ENCODE peak calls at places on chromosomes 6 and 20, in five cellular contexts. S is mesenchymal stem cell, C is H1, E is trophoblast cell, I is IMR-90. H is an unnamed sample. For H3K36me3, the result is how much of the 10 kb centered on the place peaks cover.

GRCh38 chr6:16148498-16148897 is 19.6 kb downstream of the MYLIP start:
- DNase-seq in S (no peak), C (no peak), E (peak), I (no peak), H (no peak)

GRCh38 chr6:25014806-25015560 is 79.2 kb upstream of the RIPOR2 start:
- DNase-seq in S (peak), C (no peak), E (peak), I (peak), H (no peak)

GRCh38 chr6:83221886-83222479 is 28.8 kb downstream of the RWDD2A start:
- DNase-seq in S (peak), C (no peak), E (peak), I (peak), H (peak)

GRCh38 chr20:47876348-47877056 is 91.2 kb upstream of the SULF2 start:
- DNase-seq in S (peak), C (no peak), E (no peak), I (no peak), H (no peak)

GRCh38 chr6:128271527-128271926 is 248.9 kb downstream of the PTPRK start:
- DNase-seq in S (no peak), C (no peak), E (no peak), I (peak), H (no peak)

GRCh38 chr6:44312901-44313788 is at the start of gene AARS2:
- DNase-seq in S (peak), C (peak), E (peak), I (peak), H (peak)

GRCh38 chr6:149961728-149962425 is 1.9 kb upstream of the ULBP1 start:
- DNase-seq in S (no peak), C (no peak), E (no peak), I (no peak), H (no peak)

GRCh38 chr6:99852031-99852430 is 142.0 kb downstream of the MCHR2 start:
- DNase-seq in S (no peak), C (no peak), E (no peak), I (no peak), H (no peak)

GRCh38 chr6:124487778-124488431 is 474.3 kb upstream of the RNF217 start:
- DNase-seq in S (peak), C (no peak), E (no peak), I (peak), H (no peak)

GRCh38 chr6:110613356-110613755 is 136.9 kb upstream of the SLC22A16 start:
- DNase-seq in S (no peak), C (no peak), E (peak), I (no peak), H (no peak)

GRCh38 chr20:61690993-61691840 is 374.5 kb downstream of the TAF4 start:
- DNase-seq in S (no peak), C (no peak), E (no peak), I (no peak), H (no peak)

GRCh38 chr6:159608961-159609673 is 83.9 kb downstream of the SOD2 start:
- DNase-seq in S (no peak), C (peak), E (peak), I (peak), H (no peak)

GRCh38 chr6:90249044-90249443 is 47.6 kb downstream of the BACH2 start:
- DNase-seq in S (no peak), C (no peak), E (no peak), I (peak), H (no peak)

GRCh38 chr6:77037439-77037838 is 425.9 kb downstream of the HTR1B start:
- DNase-seq in S (no peak), C (no peak), E (no peak), I (no peak), H (no peak)

GRCh38 chr20:15162061-15162740 is 824.8 kb upstream of the FLRT3 start:
- DNase-seq in S (no peak), C (no peak), E (no peak), I (no peak), H (no peak)

GRCh38 chr6:107532707-107533106 is 42.8 kb downstream of the SOBP start:
- DNase-seq in S (no peak), C (no peak), E (no peak), I (no peak), H (no peak)

GRCh38 chr20:37937686-37938085 is 34.8 kb downstream of the VSTM2L start:
- DNase-seq in S (no peak), C (no peak), E (no peak), I (no peak), H (no peak)

DNA sequence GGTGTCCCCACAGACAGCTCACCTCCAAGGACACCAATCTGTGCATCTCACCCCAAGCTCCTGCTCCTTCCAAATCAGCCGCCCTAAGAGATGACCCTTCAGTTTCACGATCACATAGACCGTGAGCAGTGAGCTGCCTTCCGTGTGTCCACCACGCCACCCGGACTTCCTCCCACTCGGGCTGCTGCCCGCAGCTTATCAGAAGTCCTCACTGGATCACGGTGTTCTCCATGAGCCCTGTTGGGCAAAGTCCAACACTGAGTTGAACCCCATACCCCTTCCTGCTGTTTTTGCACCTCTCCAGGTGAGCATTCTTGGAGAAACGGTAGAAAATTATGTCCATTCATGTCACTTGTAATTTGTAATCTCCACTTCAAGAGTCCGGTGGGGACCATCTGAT is 234.4 kb downstream of the SMOC2 start:
- DNase-seq in S (no peak), C (no peak), E (no peak), I (no peak), H (no peak)
- H2BK5ac ChIP-seq in S (no peak), C (no peak), E (peak), I (no peak), H (peak)

GRCh38 chr20:17680836-17681740 is 954 bp downstream of the RRBP1 start:
- DNase-seq in S (peak), C (no peak), E (peak), I (peak), H (peak)

GRCh38 chr20:17683218-17684076 is 1.4 kb upstream of the RRBP1 start:
- DNase-seq in S (no peak), C (no peak), E (no peak), I (no peak), H (no peak)

GRCh38 chr20:17681741-17682102 is 320 bp downstream of the RRBP1 start:
- DNase-seq in S (no peak), C (no peak), E (no peak), I (no peak), H (no peak)

GRCh38 chr20:17682889-17683198 is 802 bp upstream of the RRBP1 start:
- DNase-seq in S (no peak), C (no peak), E (no peak), I (no peak), H (no peak)

DNA sequence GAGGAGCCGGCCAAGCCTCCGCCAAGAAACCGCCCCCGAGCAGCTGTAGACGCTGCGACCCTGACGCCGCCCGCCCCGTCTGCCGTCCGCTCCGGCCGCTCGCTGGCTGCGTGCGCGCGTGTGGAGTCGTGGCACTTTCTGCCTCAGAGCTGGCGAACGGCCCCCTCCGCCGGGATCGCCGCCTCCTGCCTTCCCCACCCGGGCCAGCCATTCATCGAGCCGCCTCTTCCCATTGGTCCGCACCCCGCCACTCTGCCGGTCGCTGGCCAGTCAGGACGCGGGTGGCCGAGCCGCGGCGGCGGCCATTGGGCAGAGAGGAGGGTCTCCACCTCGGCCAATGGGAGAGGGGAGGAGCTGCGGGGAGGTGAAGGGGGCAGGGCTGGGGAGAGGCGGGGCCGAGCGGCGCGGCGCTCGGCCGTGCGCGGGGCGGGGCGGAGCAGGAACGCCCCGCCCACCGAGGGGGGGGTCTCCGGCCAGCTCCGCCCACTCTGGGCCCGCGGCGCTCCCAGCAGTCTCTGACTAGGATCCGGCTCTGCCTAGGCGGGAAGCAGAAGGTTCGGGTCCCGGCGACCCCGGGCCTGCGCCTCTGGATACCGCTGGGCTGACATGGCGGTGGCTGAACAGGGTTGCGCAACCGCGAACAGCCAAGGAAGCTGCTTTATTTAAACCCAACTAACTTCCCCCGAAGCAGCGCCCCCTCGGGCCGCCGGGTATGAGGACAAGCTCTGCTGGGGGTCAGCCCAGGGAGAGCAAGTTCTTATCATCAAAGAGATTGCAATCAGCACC is at the start of gene RRBP1:
- DNase-seq in S (peak), C (peak), E (peak), I (peak), H (peak)
- H3K14ac ChIP-seq in S (peak), C (no peak), E (peak), I (peak), H (no peak)

GRCh38 chr6:41594766-41595165 is 43.5 kb upstream of the MDFI start:
- DNase-seq in S (no peak), C (no peak), E (no peak), I (no peak), H (no peak)

GRCh38 chr6:41593451-41594238 is 44.6 kb upstream of the MDFI start:
- DNase-seq in S (no peak), C (no peak), E (no peak), I (no peak), H (no peak)

GRCh38 chr6:41596096-41596685 is 42.1 kb upstream of the MDFI start:
- DNase-seq in S (no peak), C (no peak), E (no peak), I (no peak), H (no peak)

GRCh38 chr6:41594326-41594725 is 43.9 kb upstream of the MDFI start:
- DNase-seq in S (no peak), C (no peak), E (no peak), I (no peak), H (no peak)

DNA sequence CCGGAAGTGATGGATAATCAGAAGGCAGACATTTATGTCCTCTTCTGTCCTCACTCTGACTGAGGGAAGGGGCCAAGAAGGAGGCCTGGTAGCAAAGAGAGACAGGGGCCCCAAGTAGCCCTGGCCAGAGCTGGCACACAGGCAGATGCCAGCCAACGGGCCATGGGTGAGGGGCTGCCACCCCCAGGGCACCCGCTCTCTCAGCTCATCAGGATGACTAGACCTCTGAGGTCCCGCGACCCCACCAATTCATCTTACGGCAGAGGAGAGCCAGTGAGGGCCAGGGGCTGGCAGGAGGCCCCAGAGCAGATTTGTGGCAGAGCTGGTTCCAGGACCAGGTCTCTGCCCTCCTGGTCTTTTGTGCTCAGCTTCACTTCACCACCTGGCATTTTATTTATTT is 43.1 kb upstream of the MDFI start:
- DNase-seq in S (no peak), C (no peak), E (no peak), I (no peak), H (no peak)
- H3K36me3 ChIP-seq in S (half or more), C (under half), E (under half), I (under half), H (under half)

DNA sequence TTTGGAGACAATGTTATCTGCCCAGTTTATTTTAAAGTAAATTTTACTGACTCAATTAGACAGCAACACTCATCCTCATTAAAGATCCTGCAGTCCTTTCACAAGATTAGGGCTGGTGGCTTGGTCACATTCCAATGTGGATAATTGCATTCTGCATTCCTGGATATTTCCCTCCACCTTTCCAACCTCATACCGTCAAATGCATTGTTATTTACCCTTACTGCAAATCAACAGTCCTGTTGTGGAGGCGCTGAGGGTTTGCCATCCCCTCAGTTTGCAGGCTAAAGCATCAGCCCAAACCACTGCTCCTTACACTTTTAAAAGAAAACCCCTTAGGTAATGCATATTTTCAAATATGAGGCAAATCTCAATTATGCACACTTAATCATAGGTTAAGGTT is 5.4 kb downstream of the CITED2 start:
- DNase-seq in S (peak), C (no peak), E (peak), I (no peak), H (peak)
- H2BK5ac ChIP-seq in S (no peak), C (peak), E (no peak), I (peak), H (no peak)

DNA sequence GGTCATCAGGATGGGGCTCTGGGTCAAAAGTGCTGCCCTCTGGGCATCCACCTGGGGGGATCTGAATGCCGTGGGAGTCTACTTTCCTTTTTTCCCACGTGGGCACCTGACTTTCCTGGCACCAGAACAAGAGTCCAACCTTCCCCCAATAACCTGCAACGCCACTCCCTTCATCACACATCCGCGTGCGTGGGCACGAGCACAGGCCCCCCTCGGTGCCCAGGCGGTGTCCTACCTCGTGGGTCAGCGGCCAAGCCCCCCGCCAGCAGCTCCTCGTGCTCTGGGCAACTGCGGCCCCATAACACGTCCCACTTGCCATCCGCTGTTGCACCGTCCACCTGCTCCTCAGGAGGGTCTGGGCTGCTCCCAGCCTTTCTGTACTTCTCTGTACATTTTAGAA is 87.0 kb downstream of the YTHDF1 start:
- DNase-seq in S (no peak), C (no peak), E (no peak), I (no peak), H (no peak)
- H3K14ac ChIP-seq in S (no peak), C (no peak), E (no peak), I (no peak), H (no peak)